ENCODE peak calls at places on chromosome X, in four cellular contexts. H is tibial nerve, W is stomach, Y is body of pancreas. M is an unnamed sample.

GRCh38 chrX:74449937-74450330 is 28.6 kb downstream of the SLC16A2 start:
- DNase-seq in H (no peak), W (no peak), Y (no peak), M (no peak)

GRCh38 chrX:107678957-107679740 is 50.8 kb downstream of the PRPS1 start:
- DNase-seq in H (peak; percentile 87), W (peak; percentile 67), Y (peak; percentile 32), M (peak; percentile 70)

GRCh38 chrX:68827848-68828562 is 816 bp upstream of the EFNB1 start:
- DNase-seq in H (peak; percentile 79), W (peak; percentile 86), Y (peak; percentile 83), M (peak; percentile 81)

GRCh38 chrX:19602866-19603620 is 87.7 kb upstream of the MAP3K15 start:
- DNase-seq in H (no peak), W (no peak), Y (no peak), M (peak; percentile 57)

GRCh38 chrX:80334583-80334982 is 85.7 kb upstream of the TENT5D start:
- DNase-seq in H (no peak), W (no peak), Y (no peak), M (no peak)

GRCh38 chrX:13013353-13014110 is 30.9 kb downstream of the FAM9C start:
- DNase-seq in H (no peak), W (no peak), Y (no peak), M (peak; percentile 56)

GRCh38 chrX:120428309-120428708 is 40.8 kb downstream of the LAMP2 start:
- DNase-seq in H (no peak), W (no peak), Y (no peak), M (no peak)

GRCh38 chrX:154351183-154352011 is 23.0 kb downstream of the FLNA start:
- DNase-seq in H (no peak), W (no peak), Y (no peak), M (no peak)

GRCh38 chrX:82163701-82164100 is 961.8 kb downstream of the SH3BGRL start:
- DNase-seq in H (no peak), W (no peak), Y (no peak), M (no peak)

GRCh38 chrX:120790118-120790517 is 85.5 kb downstream of the CT47B1 start:
- DNase-seq in H (no peak), W (peak; percentile 36), Y (peak; percentile 29), M (peak; percentile 57)

GRCh38 chrX:8743126-8743732 is 11.3 kb upstream of the ANOS1 start:
- DNase-seq in H (peak; percentile 16), W (peak; percentile 80), Y (peak; percentile 64), M (peak; percentile 65)

GRCh38 chrX:150934453-150934852 is 36.0 kb upstream of the CD99L2 start:
- DNase-seq in H (no peak), W (no peak), Y (no peak), M (peak; percentile 82)

GRCh38 chrX:133005616-133006015 is 47.2 kb upstream of the HS6ST2 start:
- DNase-seq in H (no peak), W (no peak), Y (no peak), M (no peak)

GRCh38 chrX:140172401-140172800 is 207.1 kb upstream of the CXorf66 start:
- DNase-seq in H (no peak), W (no peak), Y (no peak), M (no peak)

GRCh38 chrX:124343016-124343415 is 3.3 kb upstream of the SH2D1A start:
- DNase-seq in H (no peak), W (no peak), Y (no peak), M (no peak)

GRCh38 chrX:65607070-65607742 is 60.2 kb upstream of the MSN start:
- DNase-seq in H (no peak), W (no peak), Y (no peak), M (no peak)

GRCh38 chrX:13688772-13689518 is at the start of gene RAB9A:
- DNase-seq in H (peak; percentile 77), W (peak; percentile 88), Y (peak; percentile 85), M (peak; percentile 87)

GRCh38 chrX:104137496-104137895 is 19.3 kb downstream of the SLC25A53 start:
- DNase-seq in H (no peak), W (no peak), Y (no peak), M (no peak)

GRCh38 chrX:153554519-153555167 is 37.2 kb downstream of the ATP2B3 start:
- DNase-seq in H (peak; percentile 41), W (peak; percentile 61), Y (peak; percentile 65), M (peak; percentile 88)

GRCh38 chrX:138745215-138745614 is 33.7 kb upstream of the FGF13 start:
- DNase-seq in H (no peak), W (no peak), Y (peak; percentile 9), M (peak; percentile 29)

GRCh38 chrX:72308566-72309296 is 3.0 kb upstream of the CITED1 start:
- DNase-seq in H (peak; percentile 13), W (peak; percentile 64), Y (peak; percentile 67), M (peak; percentile 35)

GRCh38 chrX:132615396-132616131 is 126.7 kb upstream of the MBNL3 start:
- DNase-seq in H (no peak), W (peak; percentile 48), Y (peak; percentile 61), M (peak; percentile 64)

GRCh38 chrX:9164535-9165425 is 130.9 kb upstream of the FAM9B start:
- DNase-seq in H (no peak), W (no peak), Y (no peak), M (no peak)

GRCh38 chrX:153635788-153636668 is 11.0 kb upstream of the DUSP9 start:
- DNase-seq in H (no peak), W (no peak), Y (no peak), M (no peak)

GRCh38 chrX:87299563-87300160 is 217.9 kb upstream of the KLHL4 start:
- DNase-seq in H (no peak), W (no peak), Y (no peak), M (no peak)
- H3K4me1 ChIP-seq in H (no peaks in the 10 kb centered on the region), W (no peaks in the 10 kb centered on the region), Y (no peaks in the 10 kb centered on the region), M (no peaks in the 10 kb centered on the region)

DNA sequence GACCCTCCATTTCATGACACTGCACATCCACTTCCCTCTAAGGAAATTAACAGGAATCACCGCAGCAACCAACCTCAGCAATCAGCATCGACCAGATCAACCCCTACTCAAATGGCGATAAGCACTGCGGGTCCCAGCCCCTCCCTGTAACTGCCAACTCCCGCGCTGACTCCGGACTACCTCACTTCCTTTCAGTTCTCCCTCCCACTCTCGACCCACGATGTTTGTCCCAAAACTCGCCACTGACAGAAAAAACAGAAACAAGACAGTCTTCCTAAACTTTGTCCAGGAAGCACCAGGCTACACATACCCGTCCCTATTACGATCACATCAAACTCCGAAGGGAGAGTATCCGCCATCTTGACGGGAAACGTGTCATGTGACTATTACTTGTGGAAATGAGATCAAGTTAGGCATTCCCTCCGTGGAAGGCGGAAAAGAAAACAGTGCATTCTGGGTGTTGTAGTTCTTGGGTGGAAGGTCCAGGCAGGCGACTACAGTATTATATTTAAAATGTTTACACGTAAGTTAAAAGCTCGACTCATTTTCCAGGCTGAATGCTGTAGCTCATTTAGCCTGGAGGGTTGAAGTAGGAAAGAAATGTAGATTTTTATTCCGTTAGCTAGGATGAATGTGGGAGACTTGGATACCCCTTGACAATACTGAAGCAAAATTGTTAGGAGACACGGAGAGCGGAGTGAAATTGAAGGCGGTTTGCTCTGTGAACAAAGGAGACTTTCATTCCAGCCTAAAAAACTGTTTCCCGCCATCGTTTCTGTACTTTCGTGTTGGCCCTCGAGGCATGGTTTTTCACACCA is at the start of gene CHM:
- DNase-seq in H (peak; percentile 14), W (peak; percentile 45), Y (peak; percentile 54), M (peak; percentile 86)
- TF ChIP-seq POLR2A in H (no peak), W (no peak), Y (no peak), M (peak; percentile 65)

GRCh38 chrX:31260351-31260750 is 188.5 kb upstream of the FTHL17 start:
- DNase-seq in H (no peak), W (no peak), Y (no peak), M (no peak)
- H3K27ac ChIP-seq in H (no peak overlapping the region), W (no peak overlapping the region), Y (no peak overlapping the region), M (no peak overlapping the region)

GRCh38 chrX:45712067-45712466 is 511.4 kb upstream of the DIPK2B start:
- DNase-seq in H (no peak), W (no peak), Y (no peak), M (no peak)
- H3K4me1 ChIP-seq in H (no peaks in the 10 kb centered on the region), W (no peaks in the 10 kb centered on the region), Y (no peaks in the 10 kb centered on the region), M (no peaks in the 10 kb centered on the region)

GRCh38 chrX:103066606-103067005 is 2.6 kb upstream of the BEX1 start:
- DNase-seq in H (no peak), W (no peak), Y (no peak), M (no peak)

GRCh38 chrX:103061486-103061885 is 2.5 kb downstream of the BEX1 start:
- DNase-seq in H (no peak), W (no peak), Y (no peak), M (no peak)

GRCh38 chrX:103063191-103063845 is 653 bp downstream of the BEX1 start:
- DNase-seq in H (no peak), W (no peak), Y (peak; percentile 36), M (no peak)

GRCh38 chrX:103063918-103064434 is at the start of gene BEX1:
- DNase-seq in H (no peak), W (peak; percentile 37), Y (peak; percentile 72), M (peak; percentile 91)
- TF ChIP-seq POLR2A in H (no peak), W (no peak), Y (peak; percentile 40), M (peak; percentile 44)

GRCh38 chrX:22135994-22136684 is 104.0 kb downstream of the PHEX start:
- DNase-seq in H (no peak), W (no peak), Y (peak; percentile 23), M (peak; percentile 47)

GRCh38 chrX:22134681-22135080 is 102.6 kb downstream of the PHEX start:
- DNase-seq in H (no peak), W (no peak), Y (no peak), M (peak; percentile 46)

GRCh38 chrX:22141061-22141460 is 108.9 kb downstream of the PHEX start:
- DNase-seq in H (no peak), W (no peak), Y (no peak), M (no peak)

GRCh38 chrX:22135171-22135711 is 103.1 kb downstream of the PHEX start:
- DNase-seq in H (no peak), W (no peak), Y (no peak), M (no peak)

DNA sequence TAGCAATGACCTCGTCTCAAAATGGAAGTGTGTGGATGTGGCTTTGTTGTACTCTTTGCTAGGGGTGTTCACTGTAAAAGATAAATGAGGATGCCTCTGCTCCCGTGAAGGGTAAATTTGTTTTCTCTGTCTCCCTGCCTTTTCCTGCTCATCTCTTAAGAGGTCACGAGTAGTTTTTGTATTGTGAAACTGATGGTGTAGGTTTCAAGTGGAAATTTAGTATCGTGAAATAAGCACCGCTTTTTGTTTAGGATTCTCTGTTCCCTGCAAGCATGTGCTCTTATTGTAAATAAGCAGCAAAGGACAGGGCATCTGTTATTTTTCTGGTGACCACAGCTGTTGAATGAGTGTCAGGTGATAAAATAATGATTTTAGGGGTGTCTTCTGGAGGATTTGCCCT is 104.6 kb downstream of the PHEX start:
- DNase-seq in H (no peak), W (no peak), Y (no peak), M (no peak)
- H3K27ac ChIP-seq in H (peak overlapping the region; percentile 64), W (no peak overlapping the region), Y (peak overlapping the region; percentile 65), M (peak overlapping the region; percentile 15)